ENCODE peak calls at places on chromosomes 7 and 10, in six cellular contexts. J is heart left ventricle, O is RWPE1, N is fibroblast of mammary gland, I is glutamatergic neuron, T is brain microvascular endothelial cell. C is an unnamed sample.

GRCh38 chr7:44045226-44046014 is 918 bp downstream of the DBNL start:
- DNase-seq in J (no peak), O (peak; percentile 36), N (no peak), I (no peak), T (no peak), C (no peak)

GRCh38 chr7:91034459-91035368 is 229.5 kb upstream of the FZD1 start:
- DNase-seq in J (no peak), O (peak; percentile 7), N (peak; percentile 69), I (peak; percentile 65), T (peak; percentile 56), C (peak; percentile 47)

GRCh38 chr7:131619336-131620305 is 63.2 kb upstream of the PODXL start:
- DNase-seq in J (no peak), O (no peak), N (no peak), I (no peak), T (no peak), C (no peak)

GRCh38 chr10:75168275-75168674 is 42.3 kb upstream of the VDAC2 start:
- DNase-seq in J (no peak), O (no peak), N (no peak), I (no peak), T (no peak), C (no peak)

GRCh38 chr7:81190997-81191747 is 272.3 kb upstream of the SEMA3C start:
- DNase-seq in J (peak; percentile 31), O (peak; percentile 45), N (peak; percentile 59), I (no peak), T (peak; percentile 63), C (no peak)

GRCh38 chr10:26334932-26335573 is 103.1 kb upstream of the APBB1IP start:
- DNase-seq in J (peak; percentile 33), O (peak; percentile 56), N (peak; percentile 68), I (peak; percentile 55), T (peak; percentile 49), C (peak; percentile 53)

GRCh38 chr10:38072552-38072951 is 21.6 kb upstream of the ZNF37A start:
- DNase-seq in J (no peak), O (no peak), N (no peak), I (no peak), T (no peak), C (no peak)

GRCh38 chr10:117370205-117370604 is 5.0 kb downstream of the PDZD8 start:
- DNase-seq in J (no peak), O (no peak), N (peak; percentile 61), I (no peak), T (no peak), C (no peak)

GRCh38 chr10:78401882-78402367 is 368.3 kb downstream of the RPS24 start:
- DNase-seq in J (peak; percentile 63), O (no peak), N (no peak), I (no peak), T (no peak), C (no peak)

GRCh38 chr10:86840498-86840897 is 84.1 kb downstream of the BMPR1A start:
- DNase-seq in J (no peak), O (no peak), N (no peak), I (no peak), T (no peak), C (no peak)

GRCh38 chr10:470339-471003 is 219.0 kb downstream of the DIP2C start:
- DNase-seq in J (no peak), O (no peak), N (no peak), I (no peak), T (no peak), C (no peak)
- TF ChIP-seq CTCF in J (no peak), O (no peak), N (no peak), I (no peak), T (peak; percentile 3), C (no peak)

GRCh38 chr10:32253821-32254220 is 93.1 kb downstream of the EPC1 start:
- DNase-seq in J (no peak), O (no peak), N (no peak), I (no peak), T (no peak), C (no peak)
- TF ChIP-seq CTCF in J (no peak), O (no peak), N (no peak), I (no peak), T (no peak), C (no peak)

DNA sequence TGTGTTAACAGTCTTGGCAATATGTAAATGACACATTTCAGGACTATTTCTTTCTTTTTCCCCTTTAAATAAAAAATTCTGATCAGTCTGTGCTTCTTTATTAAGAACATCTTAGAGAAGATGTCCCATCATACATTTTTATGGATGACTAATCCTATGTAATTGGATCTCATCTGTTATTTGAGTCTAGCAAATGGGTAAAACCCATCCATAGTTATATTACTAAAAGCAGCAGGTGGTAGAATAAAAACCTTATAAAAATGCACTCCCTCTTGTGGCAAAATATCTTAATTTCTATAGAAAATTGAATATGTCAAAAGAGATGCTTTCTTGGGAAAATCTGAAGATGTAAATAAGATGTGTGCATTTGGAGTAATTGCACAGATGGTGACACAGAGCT is 35.3 kb downstream of the TRRAP start:
- DNase-seq in J (no peak), O (no peak), N (peak; percentile 52), I (no peak), T (no peak), C (no peak)
- TF ChIP-seq CTCF in J (no peak), O (no peak), N (no peak), I (no peak), T (no peak), C (no peak)

GRCh38 chr7:122887198-122887597 is 938 bp upstream of the CADPS2 start:
- DNase-seq in J (peak; percentile 73), O (peak; percentile 3), N (peak; percentile 72), I (peak; percentile 62), T (peak; percentile 82), C (peak; percentile 54)
- TF ChIP-seq CTCF in J (peak; percentile 25), O (no peak), N (peak; percentile 25), I (no peak), T (peak; percentile 59), C (no peak)

C was measured in nephron progenitor cell.